ENCODE peak calls at places on chromosome 7, in six cellular contexts. M, I, K, D, C and A are unnamed samples.
A peak's percentile ranks its signal among the peaks of the same experiment; 100 is the strongest.

GRCh38 chr7:76428868-76429805 is 4.4 kb downstream of the ZP3 start:
- DNase-seq in M (no peak), I (no peak), K (no peak), D (peak; percentile 17), C (no peak), A (peak; percentile 28)

GRCh38 chr7:88072036-88072714 is 138.1 kb downstream of the ADAM22 start:
- DNase-seq in M (no peak), I (no peak), K (no peak), D (no peak), C (no peak), A (no peak)

GRCh38 chr7:57305192-57305748 is 144.7 kb upstream of the ZNF716 start:
- DNase-seq in M (no peak), I (no peak), K (no peak), D (no peak), C (no peak), A (no peak)

GRCh38 chr7:79241288-79242055 is 212.0 kb downstream of the MAGI2 start:
- DNase-seq in M (peak; percentile 71), I (no peak), K (no peak), D (no peak), C (no peak), A (no peak)

GRCh38 chr7:73560035-73560835 is 2.7 kb upstream of the BCL7B start:
- DNase-seq in M (peak; percentile 83), I (peak; percentile 51), K (no peak), D (no peak), C (no peak), A (peak; percentile 61)

GRCh38 chr7:56079450-56080185 is 13.1 kb downstream of the PHKG1 start:
- DNase-seq in M (peak; percentile 57), I (no peak), K (no peak), D (peak; percentile 87), C (peak; percentile 81), A (peak; percentile 91)

GRCh38 chr7:132009778-132010177 is 453.4 kb upstream of the PODXL start:
- DNase-seq in M (peak; percentile 54), I (no peak), K (no peak), D (no peak), C (no peak), A (no peak)

GRCh38 chr7:75878312-75878768 is 494 bp upstream of the RHBDD2 start:
- DNase-seq in M (no peak), I (no peak), K (no peak), D (no peak), C (no peak), A (no peak)

GRCh38 chr7:55517191-55517633 is 55.1 kb downstream of the VOPP1 start:
- DNase-seq in M (no peak), I (no peak), K (peak; percentile 48), D (no peak), C (no peak), A (no peak)

GRCh38 chr7:133746305-133746704 is 380.8 kb upstream of the LRGUK start:
- DNase-seq in M (no peak), I (peak; percentile 37), K (no peak), D (no peak), C (no peak), A (no peak)

GRCh38 chr7:90669492-90669891 is 73.4 kb downstream of the CDK14 start:
- DNase-seq in M (no peak), I (no peak), K (no peak), D (no peak), C (no peak), A (no peak)

GRCh38 chr7:35036361-35037171 is 719 bp downstream of the DPY19L1 start:
- DNase-seq in M (peak; percentile 56), I (no peak), K (peak; percentile 65), D (peak; percentile 71), C (peak; percentile 52), A (peak; percentile 23)

GRCh38 chr7:67823345-67823744 is 826.7 kb downstream of the TYW1 start:
- DNase-seq in M (no peak), I (no peak), K (no peak), D (no peak), C (peak; percentile 58), A (no peak)

GRCh38 chr7:158372400-158373302 is 215.0 kb downstream of the PTPRN2 start:
- DNase-seq in M (no peak), I (no peak), K (no peak), D (no peak), C (no peak), A (no peak)

GRCh38 chr7:100629117-100629711 is 12.1 kb downstream of the TFR2 start:
- DNase-seq in M (no peak), I (no peak), K (no peak), D (no peak), C (no peak), A (no peak)

GRCh38 chr7:37786741-37787569 is 61.4 kb upstream of the NME8 start:
- DNase-seq in M (no peak), I (no peak), K (no peak), D (no peak), C (no peak), A (no peak)

GRCh38 chr7:34061175-34061574 is 155.8 kb downstream of the BMPER start:
- DNase-seq in M (peak; percentile 88), I (peak; percentile 36), K (no peak), D (no peak), C (no peak), A (no peak)

GRCh38 chr7:84949501-84949900 is 237.4 kb downstream of the SEMA3D start:
- DNase-seq in M (peak; percentile 35), I (no peak), K (no peak), D (no peak), C (no peak), A (no peak)

GRCh38 chr7:129612112-129613015 is 844 bp downstream of the NRF1 start:
- DNase-seq in M (no peak), I (no peak), K (peak; percentile 51), D (peak; percentile 61), C (peak; percentile 57), A (peak; percentile 63)

GRCh38 chr7:105439174-105439893 is 50.6 kb upstream of the SRPK2 start:
- DNase-seq in M (peak; percentile 89), I (peak; percentile 82), K (no peak), D (no peak), C (peak; percentile 31), A (no peak)

GRCh38 chr7:44267719-44268413 is 57.5 kb downstream of the CAMK2B start:
- DNase-seq in M (no peak), I (no peak), K (no peak), D (no peak), C (no peak), A (no peak)

DNA sequence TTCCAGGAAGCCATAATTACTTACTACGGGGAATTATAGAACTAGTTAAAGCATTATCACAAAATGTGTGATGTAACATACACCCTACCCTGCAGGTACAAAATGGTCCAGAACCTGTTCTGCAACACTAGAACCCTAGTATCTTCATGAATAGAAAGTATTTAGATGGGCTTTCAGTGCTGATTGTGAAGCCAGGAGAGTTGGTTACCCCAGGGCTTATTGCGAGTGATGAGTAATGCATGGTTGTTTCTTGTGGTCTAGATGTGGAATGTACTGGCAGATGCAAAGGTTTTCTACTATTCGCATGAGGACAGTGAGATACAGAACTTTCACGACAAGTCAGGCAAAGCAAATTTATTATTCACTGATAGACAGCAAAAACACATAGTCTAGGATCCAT is 33.6 kb upstream of the AGR3 start:
- DNase-seq in M (peak; percentile 96), I (peak; percentile 94), K (no peak), D (no peak), C (no peak), A (no peak)
- H3K27ac ChIP-seq in M (peak overlapping the region; percentile 63), I (peak overlapping the region; percentile 65), K (no peak overlapping the region), D (no peak overlapping the region), C (no peak overlapping the region), A (no peak overlapping the region)

GRCh38 chr7:51158742-51159441 is 157.7 kb downstream of the COBL start:
- DNase-seq in M (no peak), I (no peak), K (no peak), D (no peak), C (no peak), A (no peak)
- H3K27ac ChIP-seq in M (no peak overlapping the region), I (no peak overlapping the region), K (no peak overlapping the region), D (no peak overlapping the region), C (no peak overlapping the region), A (no peak overlapping the region)

GRCh38 chr7:975702-976473 is 539 bp upstream of the COX19 start:
- DNase-seq in M (no peak), I (no peak), K (no peak), D (no peak), C (no peak), A (no peak)

GRCh38 chr7:978049-978346 is 2.6 kb upstream of the COX19 start:
- DNase-seq in M (no peak), I (no peak), K (no peak), D (no peak), C (no peak), A (no peak)

GRCh38 chr7:978416-979091 is 3.2 kb upstream of the COX19 start:
- DNase-seq in M (no peak), I (no peak), K (no peak), D (no peak), C (no peak), A (no peak)

GRCh38 chr7:977326-978048 is 2.1 kb upstream of the COX19 start:
- DNase-seq in M (no peak), I (no peak), K (no peak), D (no peak), C (peak; percentile 37), A (no peak)

GRCh38 chr7:976901-977325 is 1.6 kb upstream of the COX19 start:
- DNase-seq in M (no peak), I (no peak), K (no peak), D (no peak), C (no peak), A (no peak)
- H3K27ac ChIP-seq in M (no peak overlapping the region), I (no peak overlapping the region), K (no peak overlapping the region), D (no peak overlapping the region), C (peak overlapping the region; percentile 52), A (no peak overlapping the region)

GRCh38 chr7:29285451-29285807 is 90.9 kb downstream of the CHN2 start:
- DNase-seq in M (peak; percentile 96), I (peak; percentile 91), K (peak; percentile 34), D (no peak), C (no peak), A (no peak)

GRCh38 chr7:29282819-29283414 is 88.3 kb downstream of the CHN2 start:
- DNase-seq in M (no peak), I (no peak), K (no peak), D (no peak), C (no peak), A (no peak)

GRCh38 chr7:29287366-29287765 is 92.8 kb downstream of the CHN2 start:
- DNase-seq in M (peak; percentile 94), I (peak; percentile 84), K (no peak), D (no peak), C (no peak), A (no peak)

GRCh38 chr7:29285861-29286260 is 91.3 kb downstream of the CHN2 start:
- DNase-seq in M (no peak), I (no peak), K (no peak), D (no peak), C (no peak), A (no peak)

DNA sequence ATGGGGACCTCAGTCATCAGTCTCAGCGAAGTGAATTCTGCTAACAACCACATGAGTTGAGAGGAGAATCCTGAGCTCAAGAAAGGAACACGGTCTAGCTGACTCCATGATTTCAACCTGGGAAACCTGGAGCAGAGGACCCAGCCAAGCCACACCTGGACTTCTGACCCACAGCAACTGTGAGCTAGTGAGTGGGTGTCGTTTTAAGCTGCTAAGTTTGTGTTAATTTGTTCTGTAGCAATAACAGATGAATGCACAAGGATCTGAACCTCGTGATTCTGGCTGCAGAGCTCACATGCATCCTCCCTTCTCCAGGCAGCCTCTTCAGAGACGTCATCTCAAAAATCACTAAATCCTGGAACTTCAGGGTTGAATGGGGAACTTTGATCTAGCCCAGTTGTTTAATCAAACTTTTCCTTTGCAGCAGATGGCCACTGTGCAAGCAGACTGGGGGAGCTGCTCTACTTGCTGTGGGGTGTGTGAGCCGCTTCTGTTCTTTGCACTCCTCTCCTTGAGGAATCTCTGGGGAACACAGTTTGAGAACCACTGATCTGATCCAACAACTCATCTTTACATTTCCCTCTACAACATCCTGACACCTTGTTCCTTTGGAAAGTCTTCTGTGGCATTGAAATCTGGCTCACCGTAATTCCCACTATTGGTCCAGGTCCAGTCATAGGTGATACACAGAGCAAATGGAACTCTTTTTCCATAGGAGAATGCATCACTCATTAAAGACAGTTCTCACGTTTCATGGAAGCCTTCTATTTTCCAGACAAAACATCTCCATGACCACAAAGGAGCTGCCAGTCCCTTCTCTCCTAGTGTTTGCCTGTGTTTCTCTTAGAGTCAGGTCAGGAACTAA is 90.2 kb downstream of the CHN2 start:
- DNase-seq in M (no peak), I (no peak), K (no peak), D (no peak), C (no peak), A (no peak)
- H3K27ac ChIP-seq in M (no peak overlapping the region), I (peak overlapping the region; percentile 14), K (no peak overlapping the region), D (no peak overlapping the region), C (no peak overlapping the region), A (no peak overlapping the region)